ENCODE peak calls at places on chromosomes 13 and 19, in four cellular contexts. U is CD8-positive, alpha-beta memory T cell; X is glutamatergic neuron; L is HEK293T. C is an unnamed sample.

GRCh38 chr19:37979547-37980082 is 72.6 kb downstream of the SIPA1L3 start:
- DNase-seq in U (no peak), X (no peak), L (peak), C (no peak)

GRCh38 chr19:41904118-41904870 is 21.3 kb downstream of the ARHGEF1 start:
- DNase-seq in U (no peak), X (no peak), L (no peak), C (no peak)

GRCh38 chr19:9878511-9879196 is 43.5 kb downstream of the PIN1 start:
- DNase-seq in U (no peak), X (no peak), L (no peak), C (no peak)

GRCh38 chr19:38682872-38683392 is 35.5 kb downstream of the ACTN4 start:
- DNase-seq in U (no peak), X (no peak), L (no peak), C (no peak)

GRCh38 chr19:8397291-8397690 is 7.1 kb downstream of the RAB11B start:
- DNase-seq in U (no peak), X (no peak), L (no peak), C (no peak)

GRCh38 chr13:25171517-25172302 is at the start of gene AMER2:
- DNase-seq in U (no peak), X (peak), L (peak), C (peak)

GRCh38 chr13:42752731-42753130 is 28.7 kb upstream of the FAM216B start:
- DNase-seq in U (no peak), X (no peak), L (no peak), C (no peak)

GRCh38 chr13:90416519-90416918 is 931.0 kb upstream of the MIR17HG start:
- DNase-seq in U (no peak), X (no peak), L (no peak), C (no peak)

C was measured in retina.